ENCODE peak calls at places on chromosomes 7 and 10, in four cellular contexts. X, A, F and G are unnamed samples.

GRCh38 chr7:105399043-105399725 is 10.5 kb upstream of the SRPK2 start:
- DNase-seq in X (peak; percentile 47), A (peak; percentile 16), F (no peak), G (no peak)

GRCh38 chr10:119165171-119166110 is at the start of gene SFXN4:
- DNase-seq in A (peak; percentile 63), F (peak; percentile 90), X (peak; percentile 87), G (peak; percentile 62)

GRCh38 chr10:68829494-68829893 is 2.2 kb downstream of the STOX1 start:
- DNase-seq in F (no peak), A (no peak), X (no peak), G (no peak)

GRCh38 chr10:75347211-75347610 is 54.4 kb downstream of the ZNF503 start:
- DNase-seq in A (no peak), X (no peak), F (no peak), G (no peak)

GRCh38 chr10:124119933-124120332 is 26.5 kb upstream of the CHST15 start:
- DNase-seq in A (no peak), F (no peak), X (no peak), G (no peak)

GRCh38 chr10:34801066-34801738 is 13.9 kb downstream of the PARD3 start:
- DNase-seq in F (no peak), A (no peak), X (no peak), G (no peak)

GRCh38 chr7:17913250-17913649 is 27.0 kb downstream of the SNX13 start:
- DNase-seq in F (no peak), X (no peak), A (no peak), G (no peak)

GRCh38 chr10:44264244-44264643 is 120.7 kb downstream of the CXCL12 start:
- DNase-seq in A (no peak), F (no peak), X (no peak), G (no peak)

GRCh38 chr10:126959431-126959830 is 54.2 kb downstream of the DOCK1 start:
- DNase-seq in F (no peak), A (no peak), X (no peak), G (no peak)

GRCh38 chr10:130377986-130378545 is 241.9 kb downstream of the GLRX3 start:
- DNase-seq in A (no peak), X (no peak), F (no peak), G (no peak)

GRCh38 chr7:130277763-130278643 is 11.3 kb downstream of the CPA2 start:
- DNase-seq in X (peak; percentile 59), A (peak; percentile 25), F (peak; percentile 21), G (peak; percentile 75)

GRCh38 chr7:150317748-150318444 is 5.3 kb upstream of the LRRC61 start:
- DNase-seq in F (no peak), X (peak; percentile 88), A (no peak), G (no peak)

GRCh38 chr10:82925547-82925946 is 1050.6 kb downstream of the NRG3 start:
- DNase-seq in F (no peak), X (no peak), A (no peak), G (no peak)

GRCh38 chr7:111408726-111409125 is 153.6 kb downstream of the IMMP2L start:
- DNase-seq in X (no peak), F (no peak), A (no peak), G (no peak)

GRCh38 chr7:98285132-98286092 is 3.9 kb downstream of the BRI3 start:
- DNase-seq in X (no peak), F (no peak), A (no peak), G (no peak)

GRCh38 chr10:101146392-101147251 is 15.5 kb downstream of the TLX1 start:
- DNase-seq in X (no peak), F (no peak), A (no peak), G (peak; percentile 44)
- TF ChIP-seq SP1 in X (no peak), F (no peak), A (no peak), G (no peak)

DNA sequence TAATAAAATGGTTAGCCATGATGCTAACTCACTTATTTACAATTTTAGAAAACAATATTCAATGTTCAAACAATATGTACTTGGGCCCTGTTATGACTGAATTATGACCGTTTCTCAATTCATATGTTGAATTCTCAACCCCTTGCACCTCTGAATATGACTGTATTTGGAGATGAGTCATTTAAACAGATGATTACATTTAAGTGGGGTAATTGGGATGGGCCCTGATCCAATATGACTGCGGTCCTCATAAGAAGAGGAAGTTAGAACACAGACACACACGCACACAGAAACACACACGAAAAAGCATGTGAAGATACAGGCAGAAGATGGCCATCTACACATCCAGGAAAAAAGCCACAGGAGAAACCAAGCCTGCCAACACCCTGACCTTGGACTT is 137.4 kb upstream of the IGFBP3 start:
- DNase-seq in F (no peak), X (no peak), A (no peak), G (no peak)
- TF ChIP-seq ELF4 in F (no peak), X (no peak), A (no peak), G (no peak)

GRCh38 chr10:6052247-6053221 is 9.6 kb downstream of the IL2RA start:
- DNase-seq in X (no peak), A (no peak), F (no peak), G (no peak)

GRCh38 chr10:6053303-6053702 is 8.9 kb downstream of the IL2RA start:
- DNase-seq in F (no peak), X (no peak), A (no peak), G (no peak)

GRCh38 chr10:6048281-6049030 is 13.7 kb downstream of the IL2RA start:
- DNase-seq in A (no peak), X (no peak), F (no peak), G (no peak)

GRCh38 chr10:6049031-6049400 is 13.2 kb downstream of the IL2RA start:
- DNase-seq in X (no peak), A (no peak), F (no peak), G (no peak)

DNA sequence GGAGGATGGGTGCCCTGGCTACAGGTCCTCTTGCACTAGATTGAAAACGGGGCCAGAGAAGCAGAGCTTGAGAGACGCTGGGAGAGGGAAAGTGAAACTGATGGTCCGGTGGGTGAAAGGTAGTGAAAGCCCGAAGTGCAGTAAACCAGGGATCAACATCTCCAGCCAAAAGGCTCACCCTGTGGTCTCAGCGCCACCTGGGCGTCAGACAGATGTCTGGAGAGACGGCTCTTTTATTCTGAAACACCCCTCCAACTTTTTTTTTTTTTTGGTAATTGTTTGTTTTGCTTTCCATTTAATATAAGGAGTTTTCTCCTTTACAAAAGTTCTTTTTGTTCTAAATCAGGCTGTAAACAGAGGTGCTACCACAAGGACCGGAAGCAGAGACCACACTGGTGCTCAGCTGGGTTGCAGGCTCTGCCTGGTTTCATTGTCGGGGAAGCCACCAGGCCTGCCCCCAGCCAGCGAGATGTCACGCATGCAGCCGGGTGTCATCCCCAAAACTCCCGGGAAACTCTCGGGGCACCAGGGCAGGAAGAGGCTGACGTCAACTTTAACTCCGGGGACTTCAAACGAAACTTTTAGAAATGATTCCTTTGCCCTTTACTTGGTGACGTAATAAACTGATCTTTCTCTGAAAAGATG is 11.2 kb downstream of the IL2RA start:
- DNase-seq in X (peak; percentile 61), F (no peak), A (peak; percentile 41), G (no peak)
- TF ChIP-seq SP1 in X (no peak), F (no peak), A (no peak), G (no peak)

GRCh38 chr7:128880791-128881457 is 18.3 kb downstream of the ATP6V1F start:
- DNase-seq in A (no peak), F (no peak), X (no peak), G (peak; percentile 9)

GRCh38 chr7:128878226-128879105 is 15.8 kb downstream of the ATP6V1F start:
- DNase-seq in F (no peak), X (no peak), A (no peak), G (peak; percentile 7)

GRCh38 chr7:128879939-128880746 is 17.5 kb downstream of the ATP6V1F start:
- DNase-seq in A (peak; percentile 41), X (peak; percentile 87), F (peak; percentile 89), G (peak; percentile 87)

GRCh38 chr7:128877756-128878120 is 15.1 kb downstream of the ATP6V1F start:
- DNase-seq in A (no peak), F (no peak), X (no peak), G (no peak)

GRCh38 chr7:128879461-128879938 is 16.8 kb downstream of the ATP6V1F start:
- DNase-seq in A (no peak), F (no peak), X (peak; percentile 33), G (no peak)
- TF ChIP-seq ELF4 in A (no peak), F (no peak), X (no peak), G (no peak)

GRCh38 chr10:80382989-80383388 is 25.4 kb upstream of the PRXL2A start:
- DNase-seq in F (peak; percentile 41), X (peak; percentile 57), A (peak; percentile 40), G (peak; percentile 44)
- TF ChIP-seq SP1 in F (no peak), X (no peak), A (no peak), G (no peak)

GRCh38 chr10:93541402-93542357 is 24.8 kb upstream of the FFAR4 start:
- DNase-seq in X (peak; percentile 52), F (peak; percentile 80), A (peak; percentile 13), G (peak; percentile 74)

GRCh38 chr10:93547522-93547921 is 18.9 kb upstream of the FFAR4 start:
- DNase-seq in A (no peak), F (no peak), X (no peak), G (no peak)

DNA sequence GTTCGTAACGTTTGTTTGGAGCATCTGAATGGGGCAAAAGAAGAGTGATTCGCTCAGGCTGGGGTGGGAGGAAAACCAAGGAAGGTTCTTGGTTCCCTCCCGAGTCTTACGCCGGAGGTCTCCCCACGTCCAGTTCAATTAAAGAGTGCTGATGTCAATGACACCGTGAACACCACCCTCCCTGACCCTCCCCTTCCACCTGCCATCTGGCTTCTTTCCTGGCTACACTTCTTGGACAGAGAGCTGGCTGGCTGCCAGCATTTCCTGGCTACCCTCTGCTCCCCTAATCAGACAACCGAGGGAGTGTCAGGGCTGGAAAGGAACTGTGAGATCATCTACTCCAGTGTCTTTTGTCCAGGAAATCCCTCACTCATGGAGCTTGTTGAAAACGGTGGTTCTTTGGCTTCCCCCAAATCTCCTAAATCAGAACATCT is 24.1 kb upstream of the FFAR4 start:
- DNase-seq in F (no peak), X (peak; percentile 19), A (no peak), G (no peak)
- TF ChIP-seq ELF4 in F (no peak), X (no peak), A (no peak), G (no peak)

GRCh38 chr10:117216611-117217195 is 19.4 kb downstream of the KCNK18 start:
- DNase-seq in A (peak; percentile 46), X (peak; percentile 72), F (peak; percentile 94), G (peak; percentile 83)
- TF ChIP-seq SP1 in A (no peak), X (peak; percentile 59), F (no peak), G (peak; percentile 37)